ENCODE peak calls at places on chromosomes 7 and 10, in nine cellular contexts. One of them, this sample, is unnamed.

GRCh38 chr7:38222481-38223096 is 44.5 kb downstream of the STARD3NL start:
- DNase-seq in tibial nerve: peak
- DNase-seq in transverse colon: no peak
- DNase-seq in HepG2: peak
- DNase-seq in stomach: no peak
- DNase-seq in sigmoid colon: no peak
- DNase-seq in A549: peak
- DNase-seq in suprapubic skin: no peak
- DNase-seq in ovary: no peak
- DNase-seq in this sample: no peak

GRCh38 chr10:90089724-90090123 is 388.3 kb downstream of the KIF20B start:
- DNase-seq in transverse colon: no peak
- DNase-seq in tibial nerve: no peak
- DNase-seq in suprapubic skin: no peak
- DNase-seq in HepG2: no peak
- DNase-seq in stomach: no peak
- DNase-seq in ovary: no peak
- DNase-seq in sigmoid colon: no peak
- DNase-seq in A549: no peak
- DNase-seq in this sample: no peak

GRCh38 chr7:116802784-116803183 is 59.6 kb upstream of the CAPZA2 start:
- DNase-seq in ovary: no peak
- DNase-seq in HepG2: peak
- DNase-seq in A549: peak
- DNase-seq in stomach: no peak
- DNase-seq in transverse colon: peak
- DNase-seq in tibial nerve: peak
- DNase-seq in sigmoid colon: no peak
- DNase-seq in suprapubic skin: no peak
- DNase-seq in this sample: no peak

GRCh38 chr7:32250494-32251260 is 180.5 kb upstream of the PDE1C start:
- DNase-seq in sigmoid colon: no peak
- DNase-seq in A549: no peak
- DNase-seq in transverse colon: no peak
- DNase-seq in suprapubic skin: no peak
- DNase-seq in stomach: no peak
- DNase-seq in ovary: no peak
- DNase-seq in tibial nerve: no peak
- DNase-seq in HepG2: no peak
- DNase-seq in this sample: peak

GRCh38 chr10:128078136-128078969 is 47.9 kb downstream of the MKI67 start:
- DNase-seq in transverse colon: peak
- DNase-seq in A549: peak
- DNase-seq in stomach: no peak
- DNase-seq in ovary: no peak
- DNase-seq in sigmoid colon: peak
- DNase-seq in HepG2: peak
- DNase-seq in tibial nerve: no peak
- DNase-seq in suprapubic skin: peak
- DNase-seq in this sample: no peak

GRCh38 chr10:124045245-124045644 is 48.2 kb downstream of the CHST15 start:
- DNase-seq in suprapubic skin: no peak
- DNase-seq in stomach: no peak
- DNase-seq in sigmoid colon: no peak
- DNase-seq in tibial nerve: no peak
- DNase-seq in HepG2: no peak
- DNase-seq in transverse colon: no peak
- DNase-seq in A549: no peak
- DNase-seq in ovary: no peak
- DNase-seq in this sample: no peak

GRCh38 chr10:29649561-29650551 is 15.1 kb upstream of the SVIL start:
- DNase-seq in suprapubic skin: no peak
- DNase-seq in ovary: no peak
- DNase-seq in tibial nerve: no peak
- DNase-seq in HepG2: no peak
- DNase-seq in transverse colon: no peak
- DNase-seq in sigmoid colon: no peak
- DNase-seq in stomach: no peak
- DNase-seq in A549: no peak
- DNase-seq in this sample: no peak

GRCh38 chr10:112775892-112776679 is 174.0 kb upstream of the TCF7L2 start:
- DNase-seq in transverse colon: no peak
- DNase-seq in stomach: no peak
- DNase-seq in sigmoid colon: no peak
- DNase-seq in suprapubic skin: no peak
- DNase-seq in ovary: no peak
- DNase-seq in HepG2: peak
- DNase-seq in A549: no peak
- DNase-seq in tibial nerve: no peak
- DNase-seq in this sample: no peak

GRCh38 chr10:129843131-129843541 is 120.9 kb downstream of the EBF3 start:
- DNase-seq in stomach: no peak
- DNase-seq in ovary: no peak
- DNase-seq in A549: no peak
- DNase-seq in HepG2: no peak
- DNase-seq in tibial nerve: no peak
- DNase-seq in suprapubic skin: no peak
- DNase-seq in transverse colon: no peak
- DNase-seq in sigmoid colon: no peak
- DNase-seq in this sample: no peak

GRCh38 chr7:93150200-93150835 is 2.1 kb upstream of the SAMD9L start:
- DNase-seq in sigmoid colon: no peak
- DNase-seq in HepG2: no peak
- DNase-seq in ovary: no peak
- DNase-seq in A549: no peak
- DNase-seq in stomach: no peak
- DNase-seq in tibial nerve: no peak
- DNase-seq in suprapubic skin: no peak
- DNase-seq in transverse colon: no peak
- DNase-seq in this sample: no peak

GRCh38 chr10:58404001-58404400 is 18.8 kb downstream of the TFAM start:
- DNase-seq in sigmoid colon: no peak
- DNase-seq in tibial nerve: no peak
- DNase-seq in ovary: no peak
- DNase-seq in A549: no peak
- DNase-seq in HepG2: no peak
- DNase-seq in suprapubic skin: no peak
- DNase-seq in stomach: no peak
- DNase-seq in transverse colon: no peak
- DNase-seq in this sample: no peak

GRCh38 chr7:101315336-101315735 is 6.3 kb downstream of the IFT22 start:
- DNase-seq in ovary: no peak
- DNase-seq in transverse colon: peak
- DNase-seq in HepG2: peak
- DNase-seq in stomach: peak
- DNase-seq in sigmoid colon: no peak
- DNase-seq in suprapubic skin: no peak
- DNase-seq in A549: peak
- DNase-seq in tibial nerve: no peak
- DNase-seq in this sample: no peak

GRCh38 chr7:92987095-92987494 is 130.7 kb downstream of the SAMD9 start:
- DNase-seq in ovary: no peak
- DNase-seq in HepG2: no peak
- DNase-seq in tibial nerve: no peak
- DNase-seq in sigmoid colon: no peak
- DNase-seq in A549: no peak
- DNase-seq in suprapubic skin: no peak
- DNase-seq in stomach: no peak
- DNase-seq in transverse colon: no peak
- DNase-seq in this sample: no peak

GRCh38 chr10:63273575-63273974 is 140.4 kb downstream of the NRBF2 start:
- DNase-seq in tibial nerve: no peak
- DNase-seq in suprapubic skin: no peak
- DNase-seq in sigmoid colon: no peak
- DNase-seq in transverse colon: no peak
- DNase-seq in A549: no peak
- DNase-seq in stomach: no peak
- DNase-seq in HepG2: no peak
- DNase-seq in ovary: no peak
- DNase-seq in this sample: no peak

GRCh38 chr10:114730291-114730690 is 72.2 kb upstream of the ABLIM1 start:
- DNase-seq in tibial nerve: no peak
- DNase-seq in sigmoid colon: no peak
- DNase-seq in suprapubic skin: no peak
- DNase-seq in ovary: no peak
- DNase-seq in HepG2: no peak
- DNase-seq in A549: no peak
- DNase-seq in transverse colon: no peak
- DNase-seq in stomach: no peak
- DNase-seq in this sample: no peak

GRCh38 chr10:69647101-69647500 is 17.1 kb downstream of the FAM241B start:
- DNase-seq in sigmoid colon: peak
- DNase-seq in suprapubic skin: no peak
- DNase-seq in transverse colon: no peak
- DNase-seq in tibial nerve: no peak
- DNase-seq in A549: no peak
- DNase-seq in HepG2: no peak
- DNase-seq in ovary: no peak
- DNase-seq in stomach: no peak
- DNase-seq in this sample: no peak

GRCh38 chr10:69646688-69647060 is 16.6 kb downstream of the FAM241B start:
- DNase-seq in suprapubic skin: no peak
- DNase-seq in sigmoid colon: no peak
- DNase-seq in stomach: no peak
- DNase-seq in transverse colon: no peak
- DNase-seq in ovary: no peak
- DNase-seq in A549: no peak
- DNase-seq in tibial nerve: no peak
- DNase-seq in HepG2: no peak
- DNase-seq in this sample: no peak

GRCh38 chr10:69645296-69645665 is 15.2 kb downstream of the FAM241B start:
- DNase-seq in HepG2: no peak
- DNase-seq in transverse colon: no peak
- DNase-seq in suprapubic skin: no peak
- DNase-seq in sigmoid colon: peak
- DNase-seq in stomach: no peak
- DNase-seq in tibial nerve: no peak
- DNase-seq in A549: no peak
- DNase-seq in ovary: no peak
- DNase-seq in this sample: no peak

GRCh38 chr10:69644658-69645295 is 14.7 kb downstream of the FAM241B start:
- DNase-seq in suprapubic skin: no peak
- DNase-seq in sigmoid colon: peak
- DNase-seq in transverse colon: peak
- DNase-seq in A549: peak
- DNase-seq in tibial nerve: peak
- DNase-seq in stomach: peak
- DNase-seq in ovary: peak
- DNase-seq in HepG2: peak
- DNase-seq in this sample: peak

GRCh38 chr10:69645751-69646687 is 16.0 kb downstream of the FAM241B start:
- DNase-seq in HepG2: no peak
- DNase-seq in tibial nerve: no peak
- DNase-seq in sigmoid colon: peak
- DNase-seq in suprapubic skin: peak
- DNase-seq in ovary: no peak
- DNase-seq in transverse colon: no peak
- DNase-seq in stomach: no peak
- DNase-seq in A549: no peak
- DNase-seq in this sample: no peak
- TF ChIP-seq EP300 in HepG2: no peak
- TF ChIP-seq EP300 in tibial nerve: no peak
- TF ChIP-seq EP300 in sigmoid colon: no peak
- TF ChIP-seq EP300 in suprapubic skin: no peak
- TF ChIP-seq EP300 in ovary: no peak
- TF ChIP-seq EP300 in transverse colon: no peak
- TF ChIP-seq EP300 in stomach: no peak
- TF ChIP-seq EP300 in A549: no peak
- TF ChIP-seq EP300 in this sample: no peak

GRCh38 chr10:77959887-77960286 is 33.3 kb upstream of the DLG5 start:
- DNase-seq in stomach: no peak
- DNase-seq in suprapubic skin: no peak
- DNase-seq in sigmoid colon: no peak
- DNase-seq in ovary: no peak
- DNase-seq in transverse colon: no peak
- DNase-seq in HepG2: no peak
- DNase-seq in tibial nerve: no peak
- DNase-seq in A549: no peak
- DNase-seq in this sample: no peak

GRCh38 chr10:77963901-77964300 is 37.3 kb upstream of the DLG5 start:
- DNase-seq in transverse colon: no peak
- DNase-seq in A549: no peak
- DNase-seq in suprapubic skin: no peak
- DNase-seq in sigmoid colon: no peak
- DNase-seq in stomach: no peak
- DNase-seq in HepG2: no peak
- DNase-seq in tibial nerve: no peak
- DNase-seq in ovary: no peak
- DNase-seq in this sample: no peak

GRCh38 chr10:77960829-77961329 is 34.3 kb upstream of the DLG5 start:
- DNase-seq in tibial nerve: no peak
- DNase-seq in HepG2: no peak
- DNase-seq in ovary: no peak
- DNase-seq in stomach: no peak
- DNase-seq in sigmoid colon: no peak
- DNase-seq in transverse colon: no peak
- DNase-seq in suprapubic skin: no peak
- DNase-seq in A549: no peak
- DNase-seq in this sample: no peak

GRCh38 chr10:77962350-77963146 is 36.0 kb upstream of the DLG5 start:
- DNase-seq in tibial nerve: no peak
- DNase-seq in transverse colon: no peak
- DNase-seq in ovary: no peak
- DNase-seq in sigmoid colon: no peak
- DNase-seq in suprapubic skin: no peak
- DNase-seq in A549: no peak
- DNase-seq in stomach: no peak
- DNase-seq in HepG2: no peak
- DNase-seq in this sample: no peak

GRCh38 chr10:77961668-77962067 is 35.1 kb upstream of the DLG5 start:
- DNase-seq in A549: no peak
- DNase-seq in tibial nerve: no peak
- DNase-seq in HepG2: no peak
- DNase-seq in sigmoid colon: no peak
- DNase-seq in transverse colon: no peak
- DNase-seq in ovary: no peak
- DNase-seq in stomach: no peak
- DNase-seq in suprapubic skin: no peak
- DNase-seq in this sample: no peak
- TF ChIP-seq EP300 in A549: no peak
- TF ChIP-seq EP300 in tibial nerve: no peak
- TF ChIP-seq EP300 in HepG2: no peak
- TF ChIP-seq EP300 in sigmoid colon: no peak
- TF ChIP-seq EP300 in transverse colon: no peak
- TF ChIP-seq EP300 in ovary: no peak
- TF ChIP-seq EP300 in stomach: no peak
- TF ChIP-seq EP300 in suprapubic skin: no peak
- TF ChIP-seq EP300 in this sample: no peak

GRCh38 chr7:142459557-142459963 is 201.7 kb upstream of the PRSS58 start:
- DNase-seq in transverse colon: peak
- DNase-seq in HepG2: peak
- DNase-seq in A549: peak
- DNase-seq in stomach: no peak
- DNase-seq in sigmoid colon: no peak
- DNase-seq in suprapubic skin: no peak
- DNase-seq in ovary: no peak
- DNase-seq in tibial nerve: no peak
- DNase-seq in this sample: no peak
- TF ChIP-seq EP300 in transverse colon: no peak
- TF ChIP-seq EP300 in HepG2: no peak
- TF ChIP-seq EP300 in A549: no peak
- TF ChIP-seq EP300 in stomach: no peak
- TF ChIP-seq EP300 in sigmoid colon: no peak
- TF ChIP-seq EP300 in suprapubic skin: no peak
- TF ChIP-seq EP300 in ovary: no peak
- TF ChIP-seq EP300 in tibial nerve: no peak
- TF ChIP-seq EP300 in this sample: no peak

GRCh38 chr7:34075976-34076375 is 170.6 kb downstream of the BMPER start:
- DNase-seq in sigmoid colon: no peak
- DNase-seq in ovary: no peak
- DNase-seq in stomach: no peak
- DNase-seq in A549: no peak
- DNase-seq in transverse colon: no peak
- DNase-seq in HepG2: no peak
- DNase-seq in tibial nerve: no peak
- DNase-seq in suprapubic skin: no peak
- DNase-seq in this sample: no peak
- TF ChIP-seq EP300 in sigmoid colon: no peak
- TF ChIP-seq EP300 in ovary: no peak
- TF ChIP-seq EP300 in stomach: no peak
- TF ChIP-seq EP300 in A549: no peak
- TF ChIP-seq EP300 in transverse colon: no peak
- TF ChIP-seq EP300 in HepG2: no peak
- TF ChIP-seq EP300 in tibial nerve: no peak
- TF ChIP-seq EP300 in suprapubic skin: no peak
- TF ChIP-seq EP300 in this sample: no peak

This sample was measured in upper lobe of left lung.